ENCODE peak calls at places on chromosomes 1 and 21, in five cellular contexts. S is SK-N-SH, Q is GM12878, P is IMR-90, V is HepG2. A is an unnamed sample.

GRCh38 chr1:240178366-240178765 is 86.7 kb downstream of the FMN2 start:
- DNase-seq in S (no peak), Q (no peak), P (peak), V (no peak), A (no peak)

GRCh38 chr1:240194120-240194519 is 102.4 kb downstream of the FMN2 start:
- DNase-seq in S (no peak), Q (no peak), P (peak), V (no peak), A (no peak)

GRCh38 chr1:202029171-202029665 is 18.8 kb downstream of the ELF3 start:
- DNase-seq in S (no peak), Q (no peak), P (peak), V (no peak), A (no peak)

GRCh38 chr1:89942014-89942413 is 52.9 kb upstream of the ZNF326 start:
- DNase-seq in S (no peak), Q (no peak), P (no peak), V (no peak), A (no peak)

GRCh38 chr1:89576016-89576415 is 51.4 kb downstream of the LRRC8B start:
- DNase-seq in S (no peak), Q (no peak), P (no peak), V (no peak), A (no peak)

GRCh38 chr1:227748496-227749182 is 13.4 kb downstream of the SNAP47 start:
- DNase-seq in S (no peak), Q (no peak), P (no peak), V (no peak), A (peak)

GRCh38 chr1:205600085-205600484 is 31.7 kb downstream of the ELK4 start:
- DNase-seq in S (no peak), Q (no peak), P (peak), V (no peak), A (no peak)

GRCh38 chr1:26072305-26072704 is 4.9 kb upstream of the TRIM63 start:
- DNase-seq in S (no peak), Q (no peak), P (no peak), V (no peak), A (no peak)

GRCh38 chr21:34932233-34932632 is 116.9 kb downstream of the RUNX1 start:
- DNase-seq in S (no peak), Q (no peak), P (no peak), V (no peak), A (no peak)

GRCh38 chr21:34935452-34935851 is 113.7 kb downstream of the RUNX1 start:
- DNase-seq in S (no peak), Q (no peak), P (no peak), V (no peak), A (no peak)

GRCh38 chr21:34935868-34936267 is 113.2 kb downstream of the RUNX1 start:
- DNase-seq in S (no peak), Q (no peak), P (no peak), V (no peak), A (no peak)

GRCh38 chr21:34934350-34934749 is 114.8 kb downstream of the RUNX1 start:
- DNase-seq in S (no peak), Q (no peak), P (no peak), V (no peak), A (no peak)

GRCh38 chr21:34933609-34934345 is 115.3 kb downstream of the RUNX1 start:
- DNase-seq in S (no peak), Q (no peak), P (no peak), V (no peak), A (no peak)
- TF ChIP-seq MXI1 in S (no peak), Q (no peak), P (no peak), V (no peak), A (no peak)

GRCh38 chr1:210234254-210234747 is 1.7 kb downstream of the SERTAD4 start:
- DNase-seq in S (no peak), Q (no peak), P (no peak), V (no peak), A (no peak)
- TF ChIP-seq MXI1 in S (no peak), Q (no peak), P (no peak), V (no peak), A (no peak)

GRCh38 chr1:53541761-53542550 is 82.8 kb downstream of the DMRTB1 start:
- DNase-seq in S (no peak), Q (no peak), P (peak), V (no peak), A (peak)
- TF ChIP-seq MXI1 in S (no peak), Q (no peak), P (peak), V (no peak), A (no peak)

GRCh38 chr1:111882986-111883560 is 106.4 kb downstream of the KCND3 start:
- DNase-seq in S (no peak), Q (no peak), P (peak), V (no peak), A (no peak)
- TF ChIP-seq MXI1 in S (no peak), Q (no peak), P (no peak), V (no peak), A (no peak)

GRCh38 chr21:18499761-18500376 is 96.3 kb upstream of the TMPRSS15 start:
- DNase-seq in S (peak), Q (no peak), P (peak), V (peak), A (peak)
- TF ChIP-seq MXI1 in S (no peak), Q (no peak), P (no peak), V (no peak), A (no peak)

GRCh38 chr1:58783090-58783992 is 506 bp downstream of the JUN start:
- DNase-seq in S (peak), Q (no peak), P (peak), V (no peak), A (peak)

GRCh38 chr1:58783993-58784757 is at the start of gene JUN:
- DNase-seq in S (peak), Q (peak), P (peak), V (peak), A (peak)

GRCh38 chr1:58786184-58786926 is 2.5 kb upstream of the JUN start:
- DNase-seq in S (no peak), Q (no peak), P (peak), V (no peak), A (no peak)

GRCh38 chr1:58785424-58786058 is 1.7 kb upstream of the JUN start:
- DNase-seq in S (no peak), Q (peak), P (peak), V (peak), A (no peak)

DNA sequence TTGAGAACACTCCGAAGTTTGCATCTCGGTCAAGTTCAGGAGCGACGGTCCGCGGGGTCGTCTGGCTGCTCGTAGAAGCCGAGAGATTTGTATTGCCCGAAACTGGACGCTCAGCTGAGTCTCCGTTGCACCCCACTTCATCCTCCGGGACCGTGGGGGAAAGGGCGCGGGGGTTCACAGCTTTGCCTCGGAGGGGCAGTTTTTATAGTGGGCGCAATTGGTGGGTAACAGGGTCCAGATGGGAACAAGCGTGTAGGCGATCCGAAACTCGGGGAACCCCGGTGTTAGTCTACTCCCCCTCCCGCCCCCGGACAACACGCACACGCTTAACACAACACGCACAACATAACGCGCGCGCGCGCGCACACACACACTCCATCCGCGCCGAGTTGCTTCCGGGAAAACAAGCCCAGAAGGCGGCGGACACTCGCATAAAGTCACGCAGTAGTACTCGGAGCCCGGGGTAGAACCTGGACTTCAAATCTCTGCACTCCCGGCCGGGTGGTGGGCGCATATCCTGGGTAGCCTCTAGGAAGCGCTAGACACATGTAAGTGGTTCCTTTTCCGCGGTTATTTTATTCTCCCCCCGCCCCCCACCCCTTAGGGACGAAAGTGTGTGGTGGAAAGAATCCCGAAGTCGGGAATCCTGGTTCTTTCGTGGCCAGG is 1.0 kb upstream of the JUN start:
- DNase-seq in S (peak), Q (no peak), P (peak), V (peak), A (peak)
- TF ChIP-seq MXI1 in S (no peak), Q (no peak), P (peak), V (no peak), A (no peak)

GRCh38 chr1:23914921-23915320 is 1.8 kb upstream of the CNR2 start:
- DNase-seq in S (no peak), Q (no peak), P (no peak), V (no peak), A (no peak)
- TF ChIP-seq MXI1 in S (no peak), Q (no peak), P (no peak), V (no peak), A (no peak)

GRCh38 chr1:62299426-62300200 is 19.6 kb downstream of the KANK4 start:
- DNase-seq in S (no peak), Q (no peak), P (no peak), V (peak), A (no peak)
- TF ChIP-seq MXI1 in S (no peak), Q (no peak), P (no peak), V (no peak), A (no peak)

DNA sequence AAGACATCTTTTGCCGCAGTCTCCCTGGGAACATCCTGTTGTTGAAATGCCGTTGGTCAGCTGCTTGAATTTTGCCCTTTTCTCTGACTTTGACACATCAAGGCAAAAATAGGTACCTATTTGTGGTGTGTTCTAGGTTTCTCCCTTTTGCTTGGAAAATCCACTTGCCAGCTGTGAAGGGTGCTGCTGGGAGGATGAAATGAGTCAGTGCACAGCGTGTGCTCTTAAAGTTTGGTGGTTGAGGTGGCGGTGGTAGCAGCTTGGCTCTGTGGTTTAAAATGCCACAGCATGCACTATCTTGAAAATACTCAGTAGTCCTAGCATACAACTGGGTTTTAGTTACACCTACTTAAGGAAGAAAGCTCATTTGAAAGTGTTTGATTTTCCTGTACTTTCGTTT is 183.8 kb downstream of the DHRS3 start:
- DNase-seq in S (no peak), Q (peak), P (peak), V (no peak), A (no peak)
- TF ChIP-seq MXI1 in S (no peak), Q (no peak), P (no peak), V (no peak), A (no peak)

GRCh38 chr1:57337623-57338022 is 86.2 kb downstream of the DAB1 start:
- DNase-seq in S (no peak), Q (no peak), P (no peak), V (no peak), A (no peak)

GRCh38 chr1:57341721-57342120 is 82.1 kb downstream of the DAB1 start:
- DNase-seq in S (no peak), Q (no peak), P (no peak), V (no peak), A (no peak)

GRCh38 chr1:57336793-57337192 is 87.1 kb downstream of the DAB1 start:
- DNase-seq in S (no peak), Q (no peak), P (no peak), V (no peak), A (no peak)

GRCh38 chr1:57345916-57346315 is 77.9 kb downstream of the DAB1 start:
- DNase-seq in S (no peak), Q (no peak), P (no peak), V (no peak), A (no peak)

DNA sequence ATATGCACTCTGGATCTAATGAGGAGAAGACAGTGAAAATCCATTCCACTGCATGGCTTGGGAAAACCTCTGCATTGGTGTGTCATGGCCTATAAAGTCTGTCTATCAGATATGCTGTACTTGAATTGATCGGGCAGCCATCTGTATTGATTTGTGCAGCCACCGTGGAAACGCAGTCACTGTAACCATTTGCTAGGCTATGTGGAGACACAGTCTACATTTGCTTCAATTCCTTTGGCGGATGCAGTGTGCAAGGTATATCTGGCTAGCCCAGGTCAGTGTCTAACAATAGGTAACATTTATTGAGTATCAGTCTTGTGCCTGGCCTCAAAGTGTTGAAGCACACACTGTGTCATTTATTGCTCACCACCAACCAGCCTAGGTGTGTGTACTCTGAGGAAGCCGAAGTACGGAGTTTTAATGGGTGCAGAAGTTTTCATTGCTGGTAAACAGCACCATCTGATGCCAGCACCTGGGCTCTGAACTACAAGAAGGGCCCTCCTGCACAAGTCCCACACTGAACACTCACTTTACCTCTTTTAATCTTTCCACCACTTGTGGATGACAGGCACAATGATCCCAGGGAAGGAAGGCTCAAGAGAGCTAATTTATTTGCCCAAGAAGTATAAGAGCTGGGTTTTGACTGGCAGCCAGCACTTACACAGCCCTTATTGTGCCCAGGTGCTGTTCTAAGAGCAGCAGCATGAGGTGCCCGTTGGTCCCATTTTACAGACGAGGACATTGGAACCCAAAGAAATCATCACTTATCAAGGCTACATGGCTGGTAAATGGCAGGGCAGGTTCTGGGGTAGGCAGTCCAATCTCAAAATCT is 83.3 kb downstream of the DAB1 start:
- DNase-seq in S (peak), Q (no peak), P (no peak), V (peak), A (no peak)
- TF ChIP-seq MXI1 in S (no peak), Q (no peak), P (no peak), V (no peak), A (no peak)

A was measured in K562.